ENCODE peak calls at places on chromosomes 7 and 10, in six cellular contexts. J is fibroblast of lung, N is heart right ventricle, D is AG10803, G is upper lobe of right lung, E is fibroblast of the aortic adventitia. A is an unnamed sample.

GRCh38 chr10:6363516-6363915 is 160.8 kb downstream of the PFKFB3 start:
- DNase-seq in J (no peak), N (no peak), D (no peak), G (no peak), E (no peak), A (no peak)

GRCh38 chr10:71094712-71095390 is 117.5 kb upstream of the UNC5B start:
- DNase-seq in J (peak), N (no peak), D (no peak), G (no peak), E (no peak), A (no peak)

GRCh38 chr10:80530251-80530650 is 7.5 kb upstream of the SH2D4B start:
- DNase-seq in J (peak), N (peak), D (peak), G (no peak), E (peak), A (no peak)

GRCh38 chr7:92988941-92989540 is 128.7 kb downstream of the SAMD9 start:
- DNase-seq in J (peak), N (no peak), D (peak), G (no peak), E (no peak), A (no peak)

GRCh38 chr7:111998326-111998725 is 207.9 kb downstream of the DOCK4 start:
- DNase-seq in J (no peak), N (no peak), D (no peak), G (no peak), E (no peak), A (no peak)

GRCh38 chr7:80060218-80060806 is 74.3 kb upstream of the GNAI1 start:
- DNase-seq in J (peak), N (no peak), D (peak), G (no peak), E (peak), A (peak)

GRCh38 chr7:3070908-3071307 is 27.2 kb upstream of the CARD11 start:
- DNase-seq in J (no peak), N (no peak), D (no peak), G (no peak), E (no peak), A (no peak)

GRCh38 chr7:33645096-33645495 is 260.2 kb upstream of the BMPER start:
- DNase-seq in J (no peak), N (no peak), D (peak), G (no peak), E (peak), A (peak)

GRCh38 chr7:155489862-155490696 is 32.1 kb downstream of the EN2 start:
- DNase-seq in J (no peak), N (no peak), D (peak), G (no peak), E (peak), A (no peak)

GRCh38 chr10:91745086-91745831 is 53.0 kb upstream of the TNKS2 start:
- DNase-seq in J (peak), N (no peak), D (peak), G (no peak), E (peak), A (no peak)

GRCh38 chr10:51786684-51787035 is 87.3 kb upstream of the CSTF2T start:
- DNase-seq in J (peak), N (no peak), D (no peak), G (no peak), E (no peak), A (no peak)

GRCh38 chr10:84683980-84684740 is 355.8 kb downstream of the CCSER2 start:
- DNase-seq in J (no peak), N (no peak), D (no peak), G (no peak), E (no peak), A (no peak)

GRCh38 chr7:91557789-91558396 is 293.7 kb downstream of the FZD1 start:
- DNase-seq in J (peak), N (no peak), D (peak), G (no peak), E (peak), A (peak)

GRCh38 chr7:143382791-143383641 is 1.9 kb downstream of the ZYX start:
- DNase-seq in J (no peak), N (no peak), D (no peak), G (peak), E (no peak), A (no peak)

GRCh38 chr7:48365010-48365409 is 193.8 kb downstream of the ABCA13 start:
- DNase-seq in J (peak), N (no peak), D (no peak), G (no peak), E (no peak), A (no peak)

GRCh38 chr10:7563368-7563767 is 103.4 kb downstream of the ITIH5 start:
- DNase-seq in J (peak), N (peak), D (peak), G (no peak), E (peak), A (no peak)

GRCh38 chr10:74439213-74439612 is 288.2 kb downstream of the ADK start:
- DNase-seq in J (peak), N (no peak), D (no peak), G (no peak), E (peak), A (no peak)

GRCh38 chr10:48579251-48579960 is 25.5 kb downstream of the ARHGAP22 start:
- DNase-seq in J (peak), N (no peak), D (peak), G (no peak), E (peak), A (peak)

GRCh38 chr10:46227571-46228075 is 59.2 kb upstream of the ANTXRL start:
- DNase-seq in J (no peak), N (no peak), D (no peak), G (peak), E (no peak), A (no peak)

GRCh38 chr7:17530249-17530648 is 231.8 kb downstream of the AHR start:
- DNase-seq in J (peak), N (no peak), D (peak), G (no peak), E (peak), A (peak)

GRCh38 chr7:96547371-96547811 is 162.3 kb downstream of the SEM1 start:
- DNase-seq in J (no peak), N (no peak), D (no peak), G (no peak), E (no peak), A (no peak)

GRCh38 chr10:12547301-12547771 is 198.0 kb downstream of the CAMK1D start:
- DNase-seq in J (no peak), N (no peak), D (no peak), G (no peak), E (no peak), A (no peak)

GRCh38 chr10:112700401-112700800 is 249.6 kb upstream of the TCF7L2 start:
- DNase-seq in J (peak), N (no peak), D (no peak), G (no peak), E (peak), A (no peak)

GRCh38 chr7:95906871-95907270 is 134.5 kb downstream of the DYNC1I1 start:
- DNase-seq in J (no peak), N (no peak), D (no peak), G (no peak), E (no peak), A (no peak)

GRCh38 chr10:83983578-83984255 is 155.6 kb upstream of the GHITM start:
- DNase-seq in J (peak), N (no peak), D (no peak), G (no peak), E (no peak), A (peak)

GRCh38 chr7:134018321-134018720 is 108.8 kb upstream of the LRGUK start:
- DNase-seq in J (no peak), N (no peak), D (no peak), G (no peak), E (no peak), A (no peak)

GRCh38 chr7:6536899-6537298 is 14.4 kb downstream of the GRID2IP start:
- DNase-seq in J (peak), N (no peak), D (no peak), G (no peak), E (no peak), A (no peak)

GRCh38 chr10:48551796-48552591 is 52.9 kb downstream of the ARHGAP22 start:
- DNase-seq in J (peak), N (peak), D (peak), G (no peak), E (peak), A (no peak)

GRCh38 chr7:2570021-2570420 is 11.2 kb downstream of the IQCE start:
- DNase-seq in J (no peak), N (no peak), D (no peak), G (no peak), E (no peak), A (no peak)

GRCh38 chr7:120805636-120806388 is 52.1 kb downstream of the TSPAN12 start:
- DNase-seq in J (peak), N (peak), D (peak), G (no peak), E (peak), A (no peak)

GRCh38 chr10:92405006-92405924 is 114.3 kb downstream of the MARCHF5 start:
- DNase-seq in J (no peak), N (no peak), D (no peak), G (no peak), E (no peak), A (no peak)

GRCh38 chr10:17206210-17206709 is 4.8 kb upstream of the TRDMT1 start:
- DNase-seq in J (peak), N (no peak), D (peak), G (no peak), E (peak), A (no peak)

GRCh38 chr7:124246262-124246863 is 213.5 kb upstream of the TMEM229A start:
- DNase-seq in J (peak), N (no peak), D (no peak), G (no peak), E (no peak), A (peak)

GRCh38 chr7:100221767-100222444 is 2.2 kb downstream of the PVRIG start:
- DNase-seq in J (no peak), N (no peak), D (no peak), G (no peak), E (no peak), A (no peak)
- H3K4me3 ChIP-seq in J (no peak), N (no peak), D (no peak), G (peak), E (no peak), A (no peak)

GRCh38 chr7:69839782-69840181 is 241.5 kb downstream of the AUTS2 start:
- DNase-seq in J (peak), N (no peak), D (no peak), G (no peak), E (no peak), A (no peak)
- H3K4me3 ChIP-seq in J (no peak), N (no peak), D (no peak), G (no peak), E (no peak), A (no peak)

DNA sequence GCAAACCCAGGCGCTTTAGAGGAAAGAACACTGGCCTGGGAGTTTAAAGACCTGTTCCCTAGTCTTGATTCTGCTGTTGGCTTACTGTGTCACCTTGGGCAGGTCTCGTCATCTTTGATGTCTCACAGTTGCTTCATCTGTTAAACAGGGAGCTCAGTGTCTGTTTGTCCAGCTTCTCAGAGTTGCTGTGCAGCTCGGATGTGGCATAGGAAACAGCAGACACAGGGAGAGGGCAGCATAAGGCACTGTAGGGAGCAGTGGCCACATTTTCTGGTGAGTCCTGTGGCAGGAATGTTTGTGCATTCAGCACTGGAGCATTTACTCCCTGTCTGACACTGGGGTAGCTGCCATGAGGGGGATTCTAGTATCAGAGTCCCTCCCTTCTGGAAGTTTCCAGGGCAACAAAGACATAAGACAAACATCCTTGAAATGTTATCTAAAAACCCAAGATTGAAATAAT is 2.0 kb downstream of the REPIN1 start:
- DNase-seq in J (peak), N (no peak), D (peak), G (no peak), E (peak), A (no peak)
- H3K4me3 ChIP-seq in J (no peak), N (peak), D (peak), G (no peak), E (peak), A (peak)

GRCh38 chr7:158112571-158113320 is 474.9 kb downstream of the PTPRN2 start:
- DNase-seq in J (no peak), N (no peak), D (no peak), G (no peak), E (no peak), A (no peak)

GRCh38 chr7:158111906-158112570 is 475.6 kb downstream of the PTPRN2 start:
- DNase-seq in J (no peak), N (no peak), D (no peak), G (no peak), E (no peak), A (no peak)

GRCh38 chr7:158110034-158110590 is 477.5 kb downstream of the PTPRN2 start:
- DNase-seq in J (no peak), N (no peak), D (no peak), G (no peak), E (no peak), A (no peak)

GRCh38 chr7:158110661-158111555 is 476.7 kb downstream of the PTPRN2 start:
- DNase-seq in J (no peak), N (no peak), D (no peak), G (no peak), E (no peak), A (no peak)

GRCh38 chr7:158111556-158111880 is 476.1 kb downstream of the PTPRN2 start:
- DNase-seq in J (no peak), N (no peak), D (no peak), G (no peak), E (no peak), A (no peak)
- H3K4me3 ChIP-seq in J (no peak), N (no peak), D (no peak), G (no peak), E (no peak), A (no peak)

GRCh38 chr10:27911645-27912044 is 87.2 kb downstream of the ODAD2 start:
- DNase-seq in J (peak), N (no peak), D (peak), G (no peak), E (no peak), A (no peak)
- H3K4me3 ChIP-seq in J (no peak), N (no peak), D (no peak), G (no peak), E (no peak), A (no peak)

DNA sequence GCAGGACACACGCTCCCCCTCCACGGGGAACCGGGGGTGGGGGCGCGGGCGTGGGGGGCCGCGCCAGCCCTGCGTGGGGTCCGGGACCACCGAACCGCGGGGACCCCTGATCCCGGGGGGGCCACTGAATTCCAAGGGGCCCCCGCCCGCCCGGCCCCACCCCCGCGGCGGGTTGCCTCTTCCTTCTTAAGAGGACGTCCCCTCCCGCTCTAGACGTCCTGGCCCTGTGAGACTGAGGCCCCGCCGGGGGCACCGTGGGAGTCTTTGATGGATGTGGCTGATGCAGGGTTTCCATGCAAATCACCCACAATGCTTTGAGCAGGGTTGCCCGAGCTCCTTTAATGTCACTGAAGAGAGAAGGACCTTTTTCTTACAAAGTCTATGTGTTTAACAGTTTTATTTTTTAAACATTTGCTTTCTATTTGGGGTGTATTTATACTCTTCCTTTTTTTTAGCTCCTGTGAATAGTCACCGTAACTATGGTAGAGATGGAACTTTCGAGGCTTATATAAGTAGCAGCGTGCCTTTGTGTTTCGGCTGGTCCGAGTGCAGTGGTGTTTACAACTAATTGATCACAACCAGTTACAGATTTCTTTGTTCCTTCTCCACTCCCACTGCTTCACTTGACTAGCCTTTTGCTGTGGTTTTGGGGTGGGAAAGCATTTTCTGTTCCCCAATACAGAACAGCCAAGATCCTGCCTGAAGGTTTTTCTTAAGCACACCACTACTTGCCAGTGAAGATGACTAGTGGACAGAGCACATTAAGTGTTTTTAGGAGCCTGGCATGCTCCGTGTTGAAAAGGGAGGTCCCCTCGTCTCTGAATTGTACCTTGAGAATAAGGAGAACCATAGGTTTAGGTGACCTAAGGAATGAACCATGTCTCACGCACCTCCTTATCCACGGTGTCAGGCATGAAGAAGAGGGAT is 44.8 kb downstream of the PDIA4 start:
- DNase-seq in J (peak), N (peak), D (peak), G (peak), E (peak), A (peak)
- H3K4me3 ChIP-seq in J (peak), N (peak), D (peak), G (peak), E (peak), A (peak)

GRCh38 chr10:133377818-133378250 is 1.2 kb upstream of the PAOX start:
- DNase-seq in J (no peak), N (no peak), D (no peak), G (no peak), E (no peak), A (no peak)
- H3K4me3 ChIP-seq in J (peak), N (peak), D (peak), G (peak), E (peak), A (peak)

GRCh38 chr10:96272256-96272985 is 1.1 kb upstream of the BLNK start:
- DNase-seq in J (no peak), N (no peak), D (no peak), G (no peak), E (no peak), A (no peak)
- H3K4me3 ChIP-seq in J (no peak), N (no peak), D (no peak), G (no peak), E (no peak), A (no peak)